ENCODE peak calls at places on chromosomes 2 and 18, in five cellular contexts. Q is NB4; S is CD8-positive, alpha-beta T cell; D is AG10803; U is astrocyte of the cerebellum. M is an unnamed sample.

GRCh38 chr2:239257511-239257937 is 143.3 kb downstream of the HDAC4 start:
- DNase-seq in Q (peak; percentile 93), S (no peak), D (peak; percentile 88), U (peak; percentile 75), M (peak; percentile 91)

GRCh38 chr18:62339106-62339988 is 14.2 kb downstream of the TNFRSF11A start:
- DNase-seq in Q (peak; percentile 49), S (no peak), D (peak; percentile 13), U (peak; percentile 41), M (peak; percentile 54)

GRCh38 chr2:203177361-203177760 is 61.5 kb upstream of the CYP20A1 start:
- DNase-seq in Q (no peak), S (no peak), D (peak; percentile 15), U (peak; percentile 1), M (no peak)

GRCh38 chr2:105712981-105713596 is 31.6 kb upstream of the NCK2 start:
- DNase-seq in Q (peak; percentile 15), S (no peak), D (peak; percentile 71), U (no peak), M (peak; percentile 5)

GRCh38 chr2:217360781-217361485 is 501.1 kb upstream of the TNP1 start:
- DNase-seq in Q (peak; percentile 68), S (no peak), D (peak; percentile 94), U (peak; percentile 36), M (peak; percentile 90)

GRCh38 chr2:219596954-219597551 is 604 bp upstream of the STK11IP start:
- DNase-seq in Q (no peak), S (no peak), D (no peak), U (no peak), M (no peak)

GRCh38 chr2:66340521-66340920 is 94.4 kb upstream of the MEIS1 start:
- DNase-seq in Q (no peak), S (no peak), D (no peak), U (no peak), M (no peak)

GRCh38 chr2:197464180-197464579 is 10.8 kb downstream of the COQ10B start:
- DNase-seq in Q (no peak), S (no peak), D (peak; percentile 23), U (peak; percentile 24), M (no peak)

GRCh38 chr2:187917535-187917934 is 363.3 kb upstream of the TFPI start:
- DNase-seq in Q (no peak), S (no peak), D (peak; percentile 9), U (peak; percentile 4), M (peak; percentile 3)

GRCh38 chr2:64391459-64391858 is 62.5 kb upstream of the LGALSL start:
- DNase-seq in Q (no peak), S (no peak), D (no peak), U (no peak), M (peak; percentile 42)

GRCh38 chr2:106701134-106701994 is 184.6 kb downstream of the ST6GAL2 start:
- DNase-seq in Q (no peak), S (no peak), D (no peak), U (no peak), M (no peak)

GRCh38 chr18:68847219-68847860 is 49.5 kb downstream of the CCDC102B start:
- DNase-seq in Q (peak; percentile 26), S (no peak), D (peak; percentile 48), U (peak; percentile 34), M (peak; percentile 27)

GRCh38 chr2:180542510-180542909 is 437.9 kb upstream of the UBE2E3 start:
- DNase-seq in Q (no peak), S (no peak), D (no peak), U (no peak), M (no peak)

GRCh38 chr18:12301263-12302005 is 6.6 kb upstream of the TUBB6 start:
- DNase-seq in Q (no peak), S (no peak), D (no peak), U (no peak), M (no peak)

GRCh38 chr2:26922638-26923466 is 47.6 kb upstream of the MAPRE3 start:
- DNase-seq in Q (peak; percentile 86), S (peak; percentile 13), D (peak; percentile 11), U (peak; percentile 40), M (no peak)

GRCh38 chr18:10304853-10305252 is 149.6 kb upstream of the APCDD1 start:
- DNase-seq in Q (peak; percentile 54), S (no peak), D (peak; percentile 95), U (peak; percentile 71), M (peak; percentile 36)

GRCh38 chr2:105595536-105595935 is 149.2 kb upstream of the NCK2 start:
- DNase-seq in Q (peak; percentile 30), S (no peak), D (no peak), U (no peak), M (no peak)

GRCh38 chr2:187826023-187826422 is 271.8 kb upstream of the TFPI start:
- DNase-seq in Q (no peak), S (no peak), D (peak; percentile 4), U (peak; percentile 28), M (peak; percentile 15)

GRCh38 chr2:16425462-16426336 is 239.9 kb downstream of the CYRIA start:
- DNase-seq in Q (no peak), S (no peak), D (no peak), U (no peak), M (no peak)

GRCh38 chr2:75481041-75481836 is 79.5 kb downstream of the EVA1A start:
- DNase-seq in Q (peak; percentile 9), S (no peak), D (peak; percentile 53), U (no peak), M (peak; percentile 35)

GRCh38 chr2:1995086-1995485 is 250.8 kb upstream of the PXDN start:
- DNase-seq in Q (no peak), S (no peak), D (no peak), U (no peak), M (no peak)

GRCh38 chr2:17719562-17720371 is 33.8 kb downstream of the SMC6 start:
- DNase-seq in Q (peak; percentile 28), S (no peak), D (peak; percentile 22), U (no peak), M (peak; percentile 4)

GRCh38 chr2:96092580-96092877 is 23.8 kb downstream of the ADRA2B start:
- DNase-seq in Q (no peak), S (no peak), D (no peak), U (no peak), M (no peak)

GRCh38 chr2:237558918-237559645 is 7.3 kb upstream of the PRLH start:
- DNase-seq in Q (no peak), S (no peak), D (peak; percentile 74), U (no peak), M (peak; percentile 65)

GRCh38 chr2:224682121-224682520 is 34.0 kb downstream of the CCDC195 start:
- DNase-seq in Q (no peak), S (no peak), D (no peak), U (no peak), M (no peak)

GRCh38 chr2:86636842-86637241 is 13.2 kb upstream of the RNF103 start:
- DNase-seq in Q (no peak), S (no peak), D (no peak), U (no peak), M (no peak)

GRCh38 chr2:152755029-152755428 is 36.6 kb downstream of the ARL6IP6 start:
- DNase-seq in Q (peak; percentile 11), S (no peak), D (no peak), U (no peak), M (no peak)
- TF ChIP-seq CTCF in Q (peak; percentile 24), S (no peak), D (peak; percentile 33), U (peak; percentile 28), M (peak; percentile 68)

GRCh38 chr2:115163572-115163971 is 721.1 kb downstream of the DPP10 start:
- DNase-seq in Q (no peak), S (no peak), D (no peak), U (no peak), M (no peak)
- TF ChIP-seq CTCF in Q (no peak), S (no peak), D (no peak), U (no peak), M (no peak)

DNA sequence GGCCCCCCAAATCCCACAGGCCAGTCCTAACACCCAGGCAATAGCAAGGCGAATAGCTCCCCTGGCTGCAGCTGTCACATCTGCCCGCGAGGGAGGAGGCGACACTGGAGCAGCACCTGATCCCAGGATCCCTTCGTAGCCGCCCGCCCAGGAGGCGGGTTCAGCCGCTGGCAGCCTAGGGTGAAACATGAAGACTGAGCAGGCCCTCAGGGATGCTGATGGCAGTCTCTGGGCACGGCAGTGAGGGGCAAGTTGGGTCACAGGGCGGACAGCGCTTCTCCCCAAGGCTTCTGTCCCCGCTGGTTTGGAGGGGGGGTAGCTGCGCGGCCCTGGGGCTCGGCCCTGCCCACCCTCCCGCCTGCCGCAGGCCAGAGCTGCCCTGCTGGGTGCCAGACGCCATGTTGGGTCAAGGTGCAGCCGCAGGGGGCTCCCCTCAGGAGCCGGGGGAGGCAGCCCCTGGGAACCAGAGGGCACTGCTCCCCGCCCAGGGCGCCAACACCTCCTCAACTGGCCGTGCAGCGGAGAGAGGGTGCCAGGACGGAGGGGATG is 1.9 kb downstream of the DNMT3A start:
- DNase-seq in Q (no peak), S (no peak), D (no peak), U (no peak), M (no peak)
- TF ChIP-seq CTCF in Q (no peak), S (no peak), D (no peak), U (no peak), M (no peak)

GRCh38 chr2:21326152-21326551 is 202.4 kb downstream of the TDRD15 start:
- DNase-seq in Q (no peak), S (no peak), D (no peak), U (no peak), M (no peak)
- TF ChIP-seq CTCF in Q (no peak), S (no peak), D (no peak), U (no peak), M (no peak)

DNA sequence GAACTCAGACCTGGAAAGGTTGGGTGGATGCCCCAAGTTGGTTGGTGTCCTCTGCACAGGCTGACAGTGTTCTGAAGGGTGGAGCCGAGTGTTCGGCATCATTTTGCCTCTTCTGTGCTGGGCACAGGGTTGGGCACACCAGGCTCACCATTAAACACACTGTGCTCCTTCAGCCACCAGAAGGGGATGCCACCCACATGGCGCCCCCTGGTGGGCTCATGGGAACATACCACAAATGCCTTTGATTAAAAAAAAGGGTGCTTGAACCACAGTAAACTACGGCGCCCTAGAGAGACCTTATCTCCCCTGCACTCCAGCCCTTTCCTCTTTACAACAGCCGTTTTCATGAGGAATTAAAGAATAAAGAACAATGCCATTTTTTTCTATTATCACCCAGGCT is 89.4 kb downstream of the CELF4 start:
- DNase-seq in Q (peak; percentile 49), S (no peak), D (peak; percentile 22), U (no peak), M (peak; percentile 21)
- TF ChIP-seq CTCF in Q (peak; percentile 63), S (no peak), D (peak; percentile 69), U (peak; percentile 23), M (peak; percentile 91)

GRCh38 chr2:121754851-121755236 is 607 bp upstream of the TSN start:
- DNase-seq in Q (peak; percentile 42), S (no peak), D (no peak), U (no peak), M (no peak)

DNA sequence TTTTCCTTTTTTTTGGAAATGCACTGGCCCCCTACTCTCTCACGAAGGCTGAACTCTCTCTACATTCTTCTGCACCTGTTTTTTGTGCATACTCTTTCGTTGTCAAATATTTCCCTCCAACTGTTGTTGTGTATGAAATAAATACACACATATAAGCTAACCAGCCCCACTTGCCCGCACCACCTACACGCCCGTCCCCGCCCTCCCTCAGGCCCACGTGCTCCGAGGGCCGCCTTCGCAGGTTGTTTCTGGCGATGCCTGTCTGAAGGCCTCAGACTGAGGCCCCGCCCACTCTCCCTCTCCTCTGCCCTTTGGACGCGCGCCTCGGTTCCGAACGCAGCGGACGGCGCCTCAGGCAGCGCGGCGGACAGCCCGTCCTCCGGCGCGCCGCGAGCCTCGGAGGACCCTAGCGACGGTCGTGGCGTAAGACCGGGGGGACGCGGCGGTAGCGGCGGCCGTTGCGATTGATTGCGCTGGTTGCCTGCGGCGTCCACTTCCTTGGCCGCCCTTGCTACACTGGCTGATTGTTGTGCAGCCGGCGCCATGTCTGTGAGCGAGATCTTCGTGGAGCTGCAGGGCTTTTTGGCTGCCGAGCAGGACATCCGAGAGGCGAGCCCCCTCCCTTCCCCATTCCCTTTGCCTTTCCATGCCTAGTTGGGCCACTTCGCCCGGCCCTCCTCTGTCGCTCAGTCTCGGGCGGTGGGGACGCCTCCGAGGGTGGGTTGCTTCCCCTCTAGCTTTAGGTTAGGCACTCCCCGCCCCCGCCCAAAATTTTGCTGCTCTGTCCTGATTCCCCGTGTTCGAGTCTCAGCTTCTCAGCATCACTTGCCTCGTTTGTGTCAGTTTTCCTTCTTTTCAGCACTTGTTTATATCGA is at the start of gene TSN:
- DNase-seq in Q (peak; percentile 99), S (peak; percentile 98), D (peak; percentile 95), U (peak; percentile 91), M (peak; percentile 94)
- TF ChIP-seq CTCF in Q (no peak), S (no peak), D (no peak), U (no peak), M (no peak)